ENCODE peak calls at places on chromosomes 12 and 14, in six cellular contexts. N is right lobe of liver, L is K562, J is mucosa of descending colon, K is nephron progenitor cell, A is suprapubic skin. U is an unnamed sample.

GRCh38 chr14:73457050-73457934 is 1.1 kb downstream of the NUMB start:
- DNase-seq in N (peak; percentile 71), L (no peak), J (peak; percentile 64), K (no peak), A (peak; percentile 77), U (no peak)

GRCh38 chr14:67187826-67188225 is 1.4 kb upstream of the GARIN2 start:
- DNase-seq in N (no peak), L (no peak), J (no peak), K (no peak), A (no peak), U (no peak)

GRCh38 chr14:68226523-68226922 is 406.9 kb downstream of the RAD51B start:
- DNase-seq in N (no peak), L (no peak), J (no peak), K (no peak), A (no peak), U (no peak)

GRCh38 chr12:25702553-25702952 is 149.5 kb upstream of the LMNTD1 start:
- DNase-seq in N (no peak), L (no peak), J (no peak), K (no peak), A (no peak), U (no peak)

GRCh38 chr14:67413806-67414769 is 2.1 kb upstream of the PLEK2 start:
- DNase-seq in N (no peak), L (peak; percentile 56), J (no peak), K (no peak), A (no peak), U (no peak)

GRCh38 chr14:32324601-32325000 is 4.5 kb upstream of the AKAP6 start:
- DNase-seq in N (no peak), L (no peak), J (no peak), K (no peak), A (no peak), U (no peak)

GRCh38 chr12:6363330-6364036 is 11.9 kb downstream of the SCNN1A start:
- DNase-seq in N (peak; percentile 85), L (peak; percentile 95), J (peak; percentile 86), K (peak; percentile 63), A (peak; percentile 82), U (peak; percentile 89)

GRCh38 chr14:74980746-74981661 is 21.7 kb upstream of the EIF2B2 start:
- DNase-seq in N (no peak), L (no peak), J (no peak), K (peak; percentile 73), A (peak; percentile 62), U (no peak)

GRCh38 chr12:121175383-121176119 is 34.4 kb upstream of the P2RX4 start:
- DNase-seq in N (no peak), L (peak; percentile 48), J (peak; percentile 14), K (no peak), A (no peak), U (peak; percentile 36)

GRCh38 chr12:124422142-124422569 is 127.3 kb downstream of the RFLNA start:
- DNase-seq in N (no peak), L (peak; percentile 58), J (peak; percentile 85), K (no peak), A (no peak), U (no peak)

GRCh38 chr12:108312885-108313203 is 26.3 kb downstream of the CMKLR1 start:
- DNase-seq in N (no peak), L (no peak), J (no peak), K (no peak), A (peak; percentile 67), U (no peak)

GRCh38 chr14:63632932-63633514 is 8.6 kb downstream of the WDR89 start:
- DNase-seq in N (no peak), L (no peak), J (peak; percentile 17), K (no peak), A (no peak), U (peak; percentile 32)

GRCh38 chr12:50922820-50923219 is 29.5 kb upstream of the HIGD1C start:
- DNase-seq in N (no peak), L (no peak), J (no peak), K (peak; percentile 8), A (no peak), U (no peak)

GRCh38 chr12:71755146-71755892 is 656 bp downstream of the RAB21 start:
- DNase-seq in N (no peak), L (peak; percentile 53), J (peak; percentile 45), K (no peak), A (peak; percentile 75), U (peak; percentile 79)

GRCh38 chr12:123363743-123364531 is 710 bp downstream of the SBNO1 start:
- DNase-seq in N (peak; percentile 65), L (peak; percentile 37), J (peak; percentile 31), K (peak; percentile 37), A (peak; percentile 77), U (peak; percentile 17)

GRCh38 chr14:36516719-36517241 is 3.3 kb downstream of the NKX2-1 start:
- DNase-seq in N (no peak), L (no peak), J (no peak), K (no peak), A (no peak), U (peak; percentile 27)

DNA sequence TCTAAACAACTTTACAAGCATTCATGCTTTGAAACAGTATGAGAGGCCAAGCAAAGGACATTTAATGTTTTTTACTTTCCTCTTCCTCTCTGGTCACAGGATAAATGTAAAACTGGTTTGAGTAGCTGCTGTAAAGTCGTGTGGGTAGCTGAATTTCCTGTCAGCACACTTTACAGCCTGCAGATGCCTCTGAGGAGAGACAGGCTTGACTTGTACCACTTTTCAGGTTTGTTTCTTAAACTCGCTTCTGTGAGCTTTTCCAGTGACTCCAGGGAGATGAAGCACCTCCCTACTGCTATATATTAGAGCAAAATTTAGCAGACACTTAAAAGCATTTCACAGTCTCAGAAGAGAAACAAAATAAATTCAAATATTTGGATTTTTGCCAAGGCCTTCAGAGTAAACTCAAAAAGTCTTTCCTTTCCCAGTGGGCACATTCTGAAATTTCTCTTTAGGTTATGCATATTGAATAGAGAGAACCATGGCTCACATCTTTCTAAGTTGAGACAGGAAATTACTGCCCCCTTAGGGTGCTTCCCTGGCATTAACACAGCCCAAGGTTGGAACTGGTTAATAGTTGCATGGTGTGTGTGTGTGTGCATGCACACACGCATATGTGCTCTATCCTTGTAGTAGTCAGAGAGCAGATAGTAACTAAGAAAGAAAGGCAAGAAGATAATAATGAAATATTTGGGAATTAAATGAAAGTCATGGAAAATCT is 557.3 kb upstream of the MIS18BP1 start:
- DNase-seq in N (no peak), L (no peak), J (peak; percentile 36), K (no peak), A (no peak), U (peak; percentile 5)
- TF ChIP-seq CTCF in N (no peak), L (no peak), J (peak; percentile 2), K (peak; percentile 26), A (no peak), U (no peak)

DNA sequence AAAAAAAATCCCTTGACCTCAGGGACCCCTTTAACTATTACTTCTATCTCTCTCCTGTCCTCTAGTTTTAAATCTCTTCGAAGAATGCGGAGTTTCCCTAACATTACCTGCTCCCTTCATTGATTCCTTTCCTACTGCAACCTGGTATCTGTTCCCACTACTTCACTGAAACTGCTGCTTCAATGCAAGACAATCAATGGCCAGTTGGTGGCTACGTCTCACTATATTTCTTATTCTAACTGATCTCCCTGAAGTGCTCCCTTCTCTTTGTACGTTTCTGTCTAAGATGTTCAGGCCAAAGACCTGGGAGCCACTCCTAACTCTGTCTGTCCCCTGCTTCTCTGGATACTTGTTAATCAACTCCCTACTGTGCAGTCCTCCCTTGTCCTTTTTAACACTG is 10.3 kb upstream of the KCNA1 start:
- DNase-seq in N (no peak), L (no peak), J (no peak), K (no peak), A (no peak), U (peak; percentile 39)
- TF ChIP-seq CTCF in N (no peak), L (no peak), J (no peak), K (no peak), A (no peak), U (peak; percentile 7)

DNA sequence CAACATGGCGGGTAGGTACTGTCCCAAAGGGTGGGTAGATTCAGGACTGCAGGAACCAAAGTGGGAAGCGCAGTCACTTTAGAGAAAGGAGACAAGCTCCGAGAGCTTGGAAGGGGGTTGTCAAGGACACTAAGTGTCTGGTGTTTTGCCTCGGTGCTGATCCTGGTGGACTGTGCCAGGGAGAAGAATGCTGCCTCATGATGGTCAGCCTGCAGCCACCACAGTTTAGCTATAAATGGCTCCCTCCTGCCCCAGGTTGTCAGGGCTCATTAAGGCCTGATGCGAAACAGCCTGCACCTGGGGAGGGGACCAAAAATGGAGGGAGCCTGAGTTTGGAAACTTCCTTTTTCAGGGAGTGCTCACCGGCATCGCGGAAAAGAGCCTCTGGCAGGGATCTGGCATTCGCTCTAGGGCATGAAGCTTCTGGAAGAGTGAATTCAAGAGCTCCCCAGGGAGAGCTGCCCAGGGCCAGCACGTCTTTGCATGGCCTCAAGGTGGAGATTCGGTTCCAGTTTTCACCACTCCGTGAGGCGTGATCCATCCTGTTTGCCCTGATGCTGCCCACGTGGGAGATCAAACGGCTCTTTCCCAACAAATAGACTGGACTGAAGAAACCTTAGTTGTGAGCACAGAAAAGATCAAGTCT is 164.0 kb downstream of the FOXN3 start:
- DNase-seq in N (peak; percentile 57), L (no peak), J (no peak), K (no peak), A (no peak), U (no peak)
- TF ChIP-seq CTCF in N (peak; percentile 38), L (no peak), J (no peak), K (no peak), A (no peak), U (no peak)

GRCh38 chr12:65824314-65824563 is at the start of gene HMGA2:
- DNase-seq in N (no peak), L (no peak), J (no peak), K (peak; percentile 68), A (peak; percentile 60), U (no peak)
- TF ChIP-seq CTCF in N (no peak), L (no peak), J (no peak), K (no peak), A (no peak), U (no peak)

GRCh38 chr14:21997300-21997699 is 323.7 kb upstream of the OR4E1 start:
- DNase-seq in N (no peak), L (no peak), J (peak; percentile 11), K (no peak), A (no peak), U (no peak)
- TF ChIP-seq CTCF in N (peak; percentile 16), L (no peak), J (no peak), K (no peak), A (no peak), U (no peak)

DNA sequence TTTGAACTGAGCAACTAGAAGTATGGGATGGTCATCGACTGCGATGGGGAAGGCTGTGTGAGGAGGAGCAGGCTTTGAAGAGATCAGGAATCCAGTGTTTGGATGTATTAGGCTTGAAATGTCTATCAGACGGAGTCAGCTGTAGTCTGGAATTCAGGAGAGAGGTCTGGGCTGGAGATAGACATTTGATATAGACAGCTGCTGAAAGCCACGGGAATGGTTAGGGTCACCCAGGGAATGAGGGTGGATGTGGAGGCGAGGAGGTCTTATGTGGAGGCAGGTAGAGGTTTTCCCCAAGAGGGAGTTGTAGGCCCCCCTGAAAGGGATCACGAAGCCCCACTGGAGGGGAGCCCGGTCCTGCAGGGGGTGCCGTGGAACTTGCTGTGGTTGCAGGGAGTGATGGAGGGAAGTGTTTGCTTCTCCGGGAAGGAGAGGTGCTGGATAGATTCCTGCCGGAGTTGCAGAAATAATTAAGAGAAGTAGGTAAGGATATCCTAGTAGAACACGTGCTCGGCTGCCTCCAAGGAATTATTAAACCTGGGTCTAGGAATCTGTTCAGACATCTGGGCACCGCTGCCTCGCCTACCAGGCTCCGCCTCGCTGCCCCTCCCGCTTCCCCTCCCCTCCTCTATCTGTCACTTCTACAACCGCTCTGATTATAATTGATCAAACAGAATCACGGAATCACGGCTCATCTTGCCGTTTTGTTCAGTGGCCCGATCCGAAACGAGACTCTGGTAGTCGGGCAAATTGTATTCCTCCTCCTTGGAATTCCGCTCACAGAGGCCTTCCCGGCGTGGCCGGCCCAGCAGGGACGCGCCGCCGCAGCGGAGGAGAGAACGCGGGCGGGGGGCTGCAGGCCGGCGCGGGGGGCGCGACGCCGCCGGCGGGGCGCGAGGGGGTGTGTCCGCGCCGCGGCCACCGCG is 824 bp upstream of the CACNA1C start:
- DNase-seq in N (no peak), L (no peak), J (no peak), K (peak; percentile 59), A (no peak), U (no peak)
- TF ChIP-seq CTCF in N (no peak), L (no peak), J (no peak), K (no peak), A (no peak), U (no peak)

GRCh38 chr12:61367281-61367785 is 892.9 kb upstream of the USP15 start:
- DNase-seq in N (no peak), L (no peak), J (no peak), K (no peak), A (no peak), U (no peak)
- TF ChIP-seq CTCF in N (peak; percentile 27), L (no peak), J (no peak), K (no peak), A (no peak), U (no peak)

U was measured in GM20000.